ENCODE peak calls at places on chromosome 20, in five cellular contexts. P, J, I, X and K are unnamed samples.
A peak's percentile ranks its signal among the peaks of the same experiment; 100 is the strongest.

GRCh38 chr20:409697-410559 is 1.8 kb downstream of the RBCK1 start:
- DNase-seq in J (no peak), X (no peak), P (no peak), I (no peak), K (no peak)

GRCh38 chr20:22536141-22536828 is 48.1 kb downstream of the FOXA2 start:
- DNase-seq in X (no peak), I (no peak), J (no peak), P (no peak), K (no peak)

GRCh38 chr20:50725722-50726000 is 5.7 kb upstream of the PARD6B start:
- DNase-seq in I (no peak), P (no peak), J (no peak), X (no peak), K (no peak)

GRCh38 chr20:58597021-58597940 is 53.8 kb upstream of the STX16 start:
- DNase-seq in P (no peak), X (no peak), J (peak; percentile 14), I (no peak), K (peak; percentile 77)

GRCh38 chr20:63857751-63858392 is 3.4 kb upstream of the ABHD16B start:
- DNase-seq in J (no peak), I (no peak), P (no peak), X (no peak), K (no peak)

GRCh38 chr20:46255440-46256104 is 52.7 kb downstream of the CDH22 start:
- DNase-seq in X (peak; percentile 26), P (no peak), I (peak; percentile 18), J (peak; percentile 88), K (peak; percentile 48)

GRCh38 chr20:64160118-64160517 is 4.1 kb upstream of the MYT1 start:
- DNase-seq in P (no peak), X (no peak), J (no peak), I (no peak), K (peak; percentile 77)

GRCh38 chr20:4649941-4650681 is 71.6 kb upstream of the PRND start:
- DNase-seq in J (no peak), P (no peak), I (no peak), X (no peak), K (no peak)

GRCh38 chr20:33287884-33288283 is 4.9 kb downstream of the BPIFB1 start:
- DNase-seq in J (no peak), X (no peak), I (no peak), P (no peak), K (no peak)

GRCh38 chr20:40197744-40198143 is 491.3 kb downstream of the MAFB start:
- DNase-seq in J (no peak), X (no peak), P (no peak), I (no peak), K (no peak)

GRCh38 chr20:31718952-31719643 is 3.6 kb downstream of the BCL2L1 start:
- DNase-seq in X (no peak), J (no peak), I (no peak), P (no peak), K (no peak)